ENCODE peak calls at places on chromosome 19, in five cellular contexts. W is sciatic nerve; T is T-helper 17 cell; D is heart left ventricle; I is activated CD4-positive, alpha-beta T cell treated with anti-CD3 and anti-CD28 coated beads for 36 hours. M is an unnamed sample.

GRCh38 chr19:38055655-38056521 is 148.9 kb downstream of the SIPA1L3 start:
- ATAC-seq in W (no peak), D (no peak), I (no peak), T (no peak), M (no peak)

GRCh38 chr19:41707502-41707812 is 969 bp upstream of the CEACAM5 start:
- ATAC-seq in D (no peak), T (no peak), I (no peak), W (no peak), M (no peak)

GRCh38 chr19:47381653-47382279 is 32.7 kb downstream of the DHX34 start:
- ATAC-seq in W (peak), I (no peak), T (peak), D (no peak), M (peak)

GRCh38 chr19:4609878-4610511 is 29.3 kb upstream of the TNFAIP8L1 start:
- ATAC-seq in T (no peak), W (peak), D (peak), I (no peak), M (no peak)

GRCh38 chr19:5667751-5668271 is 12.5 kb downstream of the MICOS13 start:
- ATAC-seq in W (no peak), I (no peak), T (no peak), D (peak), M (peak)

GRCh38 chr19:10289836-10290438 is at the start of gene ICAM5:
- ATAC-seq in W (no peak), D (no peak), T (peak), I (no peak), M (no peak)

GRCh38 chr19:16335226-16335625 is 10.6 kb downstream of the KLF2 start:
- ATAC-seq in D (no peak), W (no peak), I (no peak), T (no peak), M (no peak)

GRCh38 chr19:51546650-51547396 is 15.4 kb upstream of the SIGLEC6 start:
- ATAC-seq in I (peak), W (no peak), T (no peak), D (no peak), M (no peak)

GRCh38 chr19:38506723-38507550 is 73.4 kb downstream of the RYR1 start:
- ATAC-seq in T (peak), I (peak), D (peak), W (peak), M (peak)

GRCh38 chr19:3513198-3514140 is 7.4 kb downstream of the FZR1 start:
- ATAC-seq in I (no peak), T (no peak), D (peak), W (peak), M (no peak)

GRCh38 chr19:50198431-50199253 is 4.8 kb upstream of the MYH14 start:
- ATAC-seq in I (no peak), T (no peak), D (peak), W (no peak), M (no peak)

GRCh38 chr19:3136684-3137055 is 837 bp downstream of the GNA15 start:
- ATAC-seq in I (no peak), D (no peak), W (no peak), T (no peak), M (peak)

GRCh38 chr19:11024259-11024658 is 63.4 kb downstream of the SMARCA4 start:
- ATAC-seq in I (no peak), T (no peak), W (no peak), D (peak), M (no peak)

GRCh38 chr19:2517881-2518601 is 42.1 kb downstream of the GADD45B start:
- ATAC-seq in D (peak), W (no peak), I (peak), T (no peak), M (no peak)

GRCh38 chr19:32287811-32288227 is 57.6 kb upstream of the ZNF507 start:
- ATAC-seq in T (no peak), I (no peak), D (peak), W (peak), M (peak)

GRCh38 chr19:14629557-14629956 is 45.1 kb downstream of the ADGRE3 start:
- ATAC-seq in T (no peak), I (no peak), W (no peak), D (no peak), M (no peak)

GRCh38 chr19:12867120-12868099 is 13.8 kb downstream of the DNASE2 start:
- ATAC-seq in T (peak), D (peak), W (peak), I (peak), M (peak)

GRCh38 chr19:32676186-32676894 is 692 bp downstream of the RGS9BP start:
- ATAC-seq in T (no peak), I (no peak), W (no peak), D (no peak), M (peak)

GRCh38 chr19:38247126-38247525 is 9.0 kb downstream of the PPP1R14A start:
- ATAC-seq in T (no peak), W (no peak), D (no peak), I (no peak), M (no peak)

GRCh38 chr19:45177817-45178261 is at the start of gene TRAPPC6A:
- ATAC-seq in D (no peak), W (no peak), I (no peak), T (no peak), M (peak)

GRCh38 chr19:53870485-53870844 is 2.8 kb downstream of the MYADM start:
- ATAC-seq in W (no peak), T (no peak), D (no peak), I (no peak), M (no peak)

M was measured in esophagus mucosa.